ENCODE peak calls at places on chromosomes 7 and 10, in seven cellular contexts. One of them, this sample, is unnamed. For H3K9me3 and H3K4me1, the result is how much of the 10 kb centered on the place peaks cover.

GRCh38 chr10:72673280-72673679 is 18.7 kb upstream of the MCU start:
- DNase-seq in OCI-LY7: no peak
- DNase-seq in PC-3: no peak
- DNase-seq in lower lobe of right lung: no peak
- DNase-seq in A673: no peak
- DNase-seq in hepatocyte: peak
- DNase-seq in endodermal cell: no peak
- DNase-seq in this sample: no peak

GRCh38 chr10:96034625-96035024 is 8.8 kb upstream of the CCNJ start:
- DNase-seq in A673: no peak
- DNase-seq in hepatocyte: no peak
- DNase-seq in endodermal cell: no peak
- DNase-seq in lower lobe of right lung: no peak
- DNase-seq in OCI-LY7: peak
- DNase-seq in PC-3: no peak
- DNase-seq in this sample: no peak

GRCh38 chr10:101934911-101935310 is 91.3 kb upstream of the KCNIP2 start:
- DNase-seq in hepatocyte: no peak
- DNase-seq in endodermal cell: no peak
- DNase-seq in PC-3: no peak
- DNase-seq in A673: no peak
- DNase-seq in OCI-LY7: no peak
- DNase-seq in lower lobe of right lung: no peak
- DNase-seq in this sample: peak

GRCh38 chr7:85529831-85530230 is 343.0 kb upstream of the SEMA3D start:
- DNase-seq in A673: no peak
- DNase-seq in hepatocyte: no peak
- DNase-seq in PC-3: no peak
- DNase-seq in OCI-LY7: no peak
- DNase-seq in lower lobe of right lung: no peak
- DNase-seq in endodermal cell: no peak
- DNase-seq in this sample: no peak

GRCh38 chr7:150503155-150503554 is 11.5 kb upstream of the GIMAP7 start:
- DNase-seq in OCI-LY7: no peak
- DNase-seq in A673: no peak
- DNase-seq in PC-3: no peak
- DNase-seq in endodermal cell: no peak
- DNase-seq in hepatocyte: no peak
- DNase-seq in lower lobe of right lung: no peak
- DNase-seq in this sample: no peak

GRCh38 chr7:92608380-92609322 is 18.5 kb upstream of the FAM133B start:
- DNase-seq in PC-3: no peak
- DNase-seq in lower lobe of right lung: peak
- DNase-seq in OCI-LY7: no peak
- DNase-seq in hepatocyte: peak
- DNase-seq in endodermal cell: peak
- DNase-seq in A673: peak
- DNase-seq in this sample: no peak

GRCh38 chr7:140035400-140036223 is 27.1 kb downstream of the PARP12 start:
- DNase-seq in PC-3: peak
- DNase-seq in hepatocyte: no peak
- DNase-seq in A673: no peak
- DNase-seq in OCI-LY7: no peak
- DNase-seq in endodermal cell: no peak
- DNase-seq in lower lobe of right lung: no peak
- DNase-seq in this sample: no peak

GRCh38 chr10:14380746-14381145 is 50.0 kb upstream of the FRMD4A start:
- DNase-seq in A673: no peak
- DNase-seq in hepatocyte: no peak
- DNase-seq in PC-3: no peak
- DNase-seq in OCI-LY7: no peak
- DNase-seq in lower lobe of right lung: no peak
- DNase-seq in endodermal cell: no peak
- DNase-seq in this sample: no peak

GRCh38 chr7:122770943-122771342 is 68.2 kb upstream of the RNF148 start:
- DNase-seq in PC-3: no peak
- DNase-seq in hepatocyte: no peak
- DNase-seq in endodermal cell: no peak
- DNase-seq in A673: peak
- DNase-seq in OCI-LY7: no peak
- DNase-seq in lower lobe of right lung: no peak
- DNase-seq in this sample: peak

GRCh38 chr7:21364838-21365267 is 63.0 kb upstream of the SP4 start:
- DNase-seq in lower lobe of right lung: no peak
- DNase-seq in hepatocyte: no peak
- DNase-seq in PC-3: peak
- DNase-seq in A673: no peak
- DNase-seq in endodermal cell: no peak
- DNase-seq in OCI-LY7: no peak
- DNase-seq in this sample: no peak

GRCh38 chr7:150621376-150621775 is 10.8 kb downstream of the GIMAP6 start:
- DNase-seq in A673: no peak
- DNase-seq in OCI-LY7: no peak
- DNase-seq in PC-3: no peak
- DNase-seq in hepatocyte: no peak
- DNase-seq in lower lobe of right lung: no peak
- DNase-seq in endodermal cell: no peak
- DNase-seq in this sample: no peak

GRCh38 chr7:141585592-141586510 is 34.6 kb downstream of the AGK start:
- DNase-seq in hepatocyte: no peak
- DNase-seq in A673: peak
- DNase-seq in OCI-LY7: no peak
- DNase-seq in lower lobe of right lung: no peak
- DNase-seq in endodermal cell: no peak
- DNase-seq in PC-3: peak
- DNase-seq in this sample: peak

GRCh38 chr10:80580811-80581468 is 43.2 kb downstream of the SH2D4B start:
- DNase-seq in A673: no peak
- DNase-seq in PC-3: no peak
- DNase-seq in hepatocyte: peak
- DNase-seq in endodermal cell: no peak
- DNase-seq in OCI-LY7: no peak
- DNase-seq in lower lobe of right lung: no peak
- DNase-seq in this sample: no peak

GRCh38 chr10:63522129-63522687 is 1.0 kb downstream of the REEP3 start:
- DNase-seq in PC-3: peak
- DNase-seq in endodermal cell: no peak
- DNase-seq in hepatocyte: peak
- DNase-seq in A673: peak
- DNase-seq in lower lobe of right lung: no peak
- DNase-seq in OCI-LY7: peak
- DNase-seq in this sample: no peak

GRCh38 chr10:122206471-122207065 is 64.5 kb upstream of the BTBD16 start:
- DNase-seq in OCI-LY7: no peak
- DNase-seq in lower lobe of right lung: no peak
- DNase-seq in PC-3: no peak
- DNase-seq in endodermal cell: no peak
- DNase-seq in hepatocyte: no peak
- DNase-seq in A673: no peak
- DNase-seq in this sample: no peak

GRCh38 chr7:85184599-85185354 is 2.1 kb downstream of the SEMA3D start:
- DNase-seq in lower lobe of right lung: peak
- DNase-seq in PC-3: peak
- DNase-seq in hepatocyte: peak
- DNase-seq in A673: peak
- DNase-seq in endodermal cell: peak
- DNase-seq in OCI-LY7: no peak
- DNase-seq in this sample: peak

GRCh38 chr7:15607541-15608210 is 45.9 kb upstream of the AGMO start:
- DNase-seq in PC-3: no peak
- DNase-seq in endodermal cell: no peak
- DNase-seq in lower lobe of right lung: no peak
- DNase-seq in OCI-LY7: no peak
- DNase-seq in hepatocyte: no peak
- DNase-seq in A673: no peak
- DNase-seq in this sample: no peak

GRCh38 chr10:82020999-82021398 is 146.0 kb downstream of the NRG3 start:
- DNase-seq in endodermal cell: no peak
- DNase-seq in A673: no peak
- DNase-seq in OCI-LY7: no peak
- DNase-seq in lower lobe of right lung: no peak
- DNase-seq in PC-3: no peak
- DNase-seq in hepatocyte: no peak
- DNase-seq in this sample: no peak
- H3K9me3 ChIP-seq in endodermal cell: under half
- H3K9me3 ChIP-seq in A673: under half
- H3K9me3 ChIP-seq in OCI-LY7: under half
- H3K9me3 ChIP-seq in lower lobe of right lung: under half
- H3K9me3 ChIP-seq in PC-3: under half
- H3K9me3 ChIP-seq in hepatocyte: under half
- H3K9me3 ChIP-seq in this sample: under half

GRCh38 chr7:75663302-75663907 is 75.3 kb downstream of the HIP1 start:
- DNase-seq in PC-3: no peak
- DNase-seq in OCI-LY7: no peak
- DNase-seq in hepatocyte: no peak
- DNase-seq in lower lobe of right lung: no peak
- DNase-seq in A673: no peak
- DNase-seq in endodermal cell: no peak
- DNase-seq in this sample: no peak

GRCh38 chr7:75662579-75663301 is 76.0 kb downstream of the HIP1 start:
- DNase-seq in lower lobe of right lung: no peak
- DNase-seq in endodermal cell: no peak
- DNase-seq in A673: no peak
- DNase-seq in hepatocyte: no peak
- DNase-seq in PC-3: no peak
- DNase-seq in OCI-LY7: peak
- DNase-seq in this sample: no peak

GRCh38 chr7:75669579-75669978 is 69.2 kb downstream of the HIP1 start:
- DNase-seq in OCI-LY7: no peak
- DNase-seq in hepatocyte: no peak
- DNase-seq in A673: no peak
- DNase-seq in lower lobe of right lung: no peak
- DNase-seq in PC-3: no peak
- DNase-seq in endodermal cell: no peak
- DNase-seq in this sample: no peak

GRCh38 chr7:75667938-75668337 is 70.8 kb downstream of the HIP1 start:
- DNase-seq in lower lobe of right lung: no peak
- DNase-seq in OCI-LY7: no peak
- DNase-seq in endodermal cell: no peak
- DNase-seq in A673: no peak
- DNase-seq in PC-3: no peak
- DNase-seq in hepatocyte: no peak
- DNase-seq in this sample: peak
- H3K4me1 ChIP-seq in lower lobe of right lung: under half
- H3K4me1 ChIP-seq in OCI-LY7: under half
- H3K4me1 ChIP-seq in endodermal cell: under half
- H3K4me1 ChIP-seq in A673: under half
- H3K4me1 ChIP-seq in PC-3: under half
- H3K4me1 ChIP-seq in hepatocyte: under half
- H3K4me1 ChIP-seq in this sample: under half

DNA sequence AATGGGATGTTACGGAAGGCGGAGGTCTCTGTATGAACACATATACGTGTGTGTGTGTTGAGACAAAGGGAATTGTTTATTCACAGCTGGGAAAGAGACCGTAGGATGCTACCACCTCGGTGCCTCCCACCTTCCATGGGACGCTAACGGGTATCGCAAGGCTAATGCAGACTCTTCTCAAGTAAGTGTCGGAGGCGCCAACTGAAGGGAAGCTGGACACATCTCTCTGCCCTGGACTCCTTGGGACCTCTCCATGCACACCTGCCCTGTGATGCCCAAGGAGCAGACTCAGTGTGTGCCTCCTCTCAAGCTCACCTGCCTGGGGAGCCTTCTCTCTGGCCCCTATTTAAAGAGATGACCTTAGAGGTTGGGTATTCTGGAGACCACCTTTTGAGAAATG is 230.9 kb downstream of the DNAJB6 start:
- DNase-seq in A673: no peak
- DNase-seq in lower lobe of right lung: no peak
- DNase-seq in OCI-LY7: no peak
- DNase-seq in hepatocyte: no peak
- DNase-seq in PC-3: no peak
- DNase-seq in endodermal cell: no peak
- DNase-seq in this sample: no peak
- H3K9me3 ChIP-seq in A673: under half
- H3K9me3 ChIP-seq in lower lobe of right lung: under half
- H3K9me3 ChIP-seq in OCI-LY7: under half
- H3K9me3 ChIP-seq in hepatocyte: under half
- H3K9me3 ChIP-seq in PC-3: under half
- H3K9me3 ChIP-seq in endodermal cell: half or more
- H3K9me3 ChIP-seq in this sample: under half

GRCh38 chr7:47634273-47634672 is 52.4 kb upstream of the TNS3 start:
- DNase-seq in OCI-LY7: no peak
- DNase-seq in endodermal cell: no peak
- DNase-seq in PC-3: peak
- DNase-seq in hepatocyte: no peak
- DNase-seq in A673: no peak
- DNase-seq in lower lobe of right lung: no peak
- DNase-seq in this sample: no peak

GRCh38 chr7:47636693-47637175 is 54.8 kb upstream of the TNS3 start:
- DNase-seq in PC-3: no peak
- DNase-seq in hepatocyte: peak
- DNase-seq in A673: no peak
- DNase-seq in lower lobe of right lung: no peak
- DNase-seq in OCI-LY7: no peak
- DNase-seq in endodermal cell: no peak
- DNase-seq in this sample: peak

GRCh38 chr7:47633134-47633533 is 51.2 kb upstream of the TNS3 start:
- DNase-seq in endodermal cell: no peak
- DNase-seq in A673: no peak
- DNase-seq in lower lobe of right lung: no peak
- DNase-seq in OCI-LY7: no peak
- DNase-seq in hepatocyte: no peak
- DNase-seq in PC-3: no peak
- DNase-seq in this sample: no peak

GRCh38 chr7:47636111-47636692 is 54.3 kb upstream of the TNS3 start:
- DNase-seq in hepatocyte: no peak
- DNase-seq in lower lobe of right lung: no peak
- DNase-seq in endodermal cell: no peak
- DNase-seq in PC-3: no peak
- DNase-seq in OCI-LY7: no peak
- DNase-seq in A673: no peak
- DNase-seq in this sample: peak

DNA sequence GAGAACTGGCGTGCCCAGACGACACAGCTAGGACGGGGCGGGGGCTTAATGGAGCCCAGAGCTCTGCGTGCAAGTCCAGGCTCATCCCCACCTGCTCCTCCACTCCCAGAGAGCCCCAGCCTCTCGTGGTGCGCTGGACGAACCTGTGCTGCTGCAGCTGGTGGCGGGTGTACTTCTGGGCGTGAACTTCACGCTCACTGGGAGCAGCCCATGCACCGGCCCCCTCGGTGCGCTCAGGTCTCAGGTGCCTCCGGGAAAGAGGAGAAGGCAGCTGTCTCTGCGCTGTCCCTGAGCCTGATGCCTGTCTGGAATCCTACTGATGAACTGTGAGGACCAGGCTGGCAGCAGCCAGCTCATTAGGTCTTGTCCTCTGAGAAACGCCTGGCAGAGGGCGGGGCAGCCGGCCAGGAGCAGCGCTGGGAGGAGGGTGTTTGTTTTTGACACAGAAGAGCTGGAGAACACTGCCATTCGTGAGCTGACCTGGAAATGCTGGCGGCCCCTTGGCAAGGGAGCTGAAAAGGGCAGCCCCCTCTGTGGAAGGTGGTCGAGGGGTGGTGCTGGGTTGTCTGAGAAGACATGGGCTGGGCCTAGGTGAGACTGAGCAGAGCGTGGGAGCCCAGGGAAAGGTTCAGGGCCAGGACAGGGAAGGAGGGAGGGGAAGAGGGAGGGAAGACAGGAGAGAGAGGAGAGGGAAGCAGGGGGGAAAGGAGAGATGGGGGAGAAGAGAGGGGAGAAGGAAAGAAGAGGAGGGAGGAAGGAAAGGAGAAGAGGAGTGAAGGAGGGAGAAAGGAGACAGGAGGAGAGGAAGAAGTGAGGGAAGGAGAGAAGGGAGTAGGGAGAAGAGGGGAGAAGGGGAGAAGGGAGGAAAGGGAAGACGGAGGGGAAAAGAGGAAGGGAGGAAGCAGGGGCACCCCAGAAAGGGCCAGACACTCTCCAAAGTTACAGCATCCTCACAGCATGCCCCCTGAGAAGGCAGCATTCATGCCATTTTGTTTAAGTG is 53.5 kb upstream of the TNS3 start:
- DNase-seq in lower lobe of right lung: peak
- DNase-seq in PC-3: peak
- DNase-seq in hepatocyte: peak
- DNase-seq in OCI-LY7: no peak
- DNase-seq in endodermal cell: peak
- DNase-seq in A673: no peak
- DNase-seq in this sample: peak
- H3K4me1 ChIP-seq in lower lobe of right lung: under half
- H3K4me1 ChIP-seq in PC-3: under half
- H3K4me1 ChIP-seq in hepatocyte: under half
- H3K4me1 ChIP-seq in OCI-LY7: under half
- H3K4me1 ChIP-seq in endodermal cell: under half
- H3K4me1 ChIP-seq in A673: under half
- H3K4me1 ChIP-seq in this sample: under half